ENCODE peak calls at places on chromosome 1, in six cellular contexts. X, H, S, C, E and G are unnamed samples.

GRCh38 chr1:36579049-36579448 is 96.3 kb upstream of the CSF3R start:
- DNase-seq in X (no peak), H (no peak), S (no peak), C (no peak), E (no peak), G (no peak)

GRCh38 chr1:6241887-6242740 is 1.9 kb upstream of the HES3 start:
- DNase-seq in X (no peak), H (no peak), S (no peak), C (no peak), E (no peak), G (no peak)

GRCh38 chr1:204171751-204172178 is 5.6 kb upstream of the REN start:
- DNase-seq in X (no peak), H (no peak), S (no peak), C (no peak), E (no peak), G (no peak)

GRCh38 chr1:180773210-180773865 is 139.4 kb upstream of the KIAA1614 start:
- DNase-seq in X (no peak), H (no peak), S (peak; percentile 51), C (no peak), E (peak; percentile 34), G (no peak)

GRCh38 chr1:58189453-58189852 is 357.1 kb downstream of the OMA1 start:
- DNase-seq in X (no peak), H (no peak), S (no peak), C (no peak), E (no peak), G (no peak)

GRCh38 chr1:59685101-59685500 is 129.6 kb upstream of the HOOK1 start:
- DNase-seq in X (no peak), H (no peak), S (no peak), C (no peak), E (no peak), G (no peak)

GRCh38 chr1:20633190-20634064 is at the start of gene PINK1:
- DNase-seq in X (peak; percentile 76), H (peak; percentile 49), S (peak; percentile 84), C (peak; percentile 72), E (peak; percentile 54), G (peak; percentile 51)

GRCh38 chr1:39955547-39956539 is 898 bp downstream of the MFSD2A start:
- DNase-seq in X (peak; percentile 77), H (no peak), S (peak; percentile 58), C (peak; percentile 59), E (peak; percentile 73), G (peak; percentile 85)

GRCh38 chr1:203915811-203916210 is 54.4 kb downstream of the SNRPE start:
- DNase-seq in X (no peak), H (no peak), S (peak; percentile 23), C (no peak), E (no peak), G (no peak)

GRCh38 chr1:161379071-161379470 is 11.4 kb upstream of the CFAP126 start:
- DNase-seq in X (no peak), H (no peak), S (peak; percentile 51), C (peak; percentile 80), E (no peak), G (no peak)

GRCh38 chr1:7493711-7494110 is 277.4 kb upstream of the VAMP3 start:
- DNase-seq in X (peak; percentile 21), H (no peak), S (no peak), C (no peak), E (no peak), G (no peak)

GRCh38 chr1:198556969-198557368 is 16.5 kb upstream of the ATP6V1G3 start:
- DNase-seq in X (peak; percentile 81), H (peak; percentile 38), S (no peak), C (peak; percentile 86), E (no peak), G (no peak)

GRCh38 chr1:27395441-27396195 is 3.2 kb downstream of the GPR3 start:
- DNase-seq in X (peak; percentile 82), H (peak; percentile 52), S (peak; percentile 86), C (peak; percentile 71), E (peak; percentile 63), G (peak; percentile 24)

GRCh38 chr1:212205843-212206242 is 79.4 kb upstream of the PPP2R5A start:
- DNase-seq in X (no peak), H (no peak), S (no peak), C (no peak), E (no peak), G (no peak)